ENCODE peak calls at places on chromosome 17, in six cellular contexts. X is A549, U is K562, B is H1, T is HepG2, M is SK-N-SH. O is an unnamed sample.

GRCh38 chr17:26818736-26819135 is 475.2 kb upstream of the WSB1 start:
- DNase-seq in U (no peak), T (peak; percentile 7), M (no peak), X (no peak), B (no peak), O (no peak)

GRCh38 chr17:61002316-61002736 is 324.7 kb downstream of the BCAS3 start:
- DNase-seq in U (peak; percentile 15), X (peak; percentile 7), B (no peak), M (peak; percentile 55), T (peak; percentile 41), O (no peak)

GRCh38 chr17:1001640-1002411 is 4.9 kb downstream of the TIMM22 start:
- DNase-seq in B (no peak), M (no peak), X (no peak), U (no peak), T (no peak), O (no peak)

GRCh38 chr17:61413654-61414133 is 14.1 kb downstream of the TBX2 start:
- DNase-seq in B (peak; percentile 20), M (peak; percentile 30), T (no peak), X (no peak), U (no peak), O (no peak)

GRCh38 chr17:39018267-39019134 is 51.3 kb upstream of the FBXO47 start:
- DNase-seq in U (no peak), M (no peak), B (no peak), X (no peak), T (no peak), O (peak; percentile 28)

GRCh38 chr17:82054351-82055022 is 2.8 kb downstream of the GPS1 start:
- DNase-seq in T (no peak), B (no peak), X (no peak), U (no peak), M (no peak), O (no peak)

GRCh38 chr17:65278050-65278819 is 141.1 kb downstream of the RGS9 start:
- DNase-seq in M (peak; percentile 89), B (peak; percentile 78), X (peak; percentile 87), U (peak; percentile 50), T (peak; percentile 70), O (no peak)

GRCh38 chr17:38868095-38868967 is 1.5 kb upstream of the LASP1 start:
- DNase-seq in T (peak; percentile 70), U (peak; percentile 70), X (peak; percentile 59), B (no peak), M (no peak), O (peak; percentile 51)

GRCh38 chr17:15279011-15279477 is 13.9 kb upstream of the PMP22 start:
- DNase-seq in U (peak; percentile 24), B (no peak), T (no peak), M (no peak), X (peak; percentile 82), O (no peak)

GRCh38 chr17:65670667-65671371 is 109.4 kb upstream of the AXIN2 start:
- DNase-seq in B (no peak), U (no peak), X (no peak), M (no peak), T (peak; percentile 93), O (no peak)

GRCh38 chr17:45896803-45897693 is 2.7 kb downstream of the MAPT start:
- DNase-seq in T (no peak), X (peak; percentile 63), U (no peak), M (no peak), B (peak; percentile 73), O (no peak)

GRCh38 chr17:74513987-74514631 is 17.2 kb downstream of the CD300LB start:
- DNase-seq in B (peak; percentile 61), M (no peak), U (peak; percentile 15), T (peak; percentile 40), X (peak; percentile 55), O (peak; percentile 73)

GRCh38 chr17:42118545-42118944 is 2.6 kb downstream of the KAT2A start:
- DNase-seq in X (peak; percentile 84), B (peak; percentile 66), M (peak; percentile 56), U (peak; percentile 59), T (peak; percentile 52), O (no peak)

GRCh38 chr17:78121801-78122220 is 6.7 kb downstream of the TMC6 start:
- DNase-seq in B (no peak), X (no peak), U (no peak), T (no peak), M (no peak), O (no peak)

GRCh38 chr17:50534222-50534978 is 1.9 kb downstream of the EPN3 start:
- DNase-seq in B (peak; percentile 74), X (peak; percentile 81), U (peak; percentile 28), T (no peak), M (peak; percentile 62), O (no peak)
- TF ChIP-seq CHD2 in B (no peak), X (no peak), U (no peak), T (no peak), M (no peak), O (no peak)

GRCh38 chr17:76337413-76337777 is 16.3 kb downstream of the PRPSAP1 start:
- DNase-seq in B (no peak), X (no peak), U (no peak), T (no peak), M (no peak), O (no peak)
- TF ChIP-seq CHD2 in B (no peak), X (no peak), U (no peak), T (no peak), M (no peak), O (no peak)

DNA sequence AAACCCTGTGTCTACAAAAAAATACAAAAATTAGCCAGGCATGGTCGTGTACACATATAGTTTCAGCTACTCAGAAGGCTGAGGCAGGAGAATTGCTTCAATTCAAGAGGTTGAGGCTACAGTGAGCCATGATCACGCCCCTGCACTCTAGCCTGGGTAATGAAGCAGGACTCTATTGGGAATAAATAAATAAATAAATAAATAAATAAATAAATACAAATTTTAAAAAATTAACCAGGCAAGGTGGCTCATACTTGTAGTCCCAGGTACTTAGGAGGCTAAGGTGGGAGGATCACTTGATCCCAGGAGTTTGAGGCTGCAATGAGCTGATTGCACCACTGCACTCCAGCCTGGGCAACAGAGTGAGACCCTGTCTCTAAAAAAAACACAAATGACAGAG is 32.5 kb upstream of the NUFIP2 start:
- DNase-seq in X (no peak), B (no peak), T (no peak), M (no peak), U (no peak), O (no peak)
- TF ChIP-seq CHD2 in X (no peak), B (no peak), T (no peak), M (no peak), U (no peak), O (no peak)

GRCh38 chr17:66691644-66692500 is 143.0 kb upstream of the CACNG5 start:
- DNase-seq in X (no peak), U (no peak), M (no peak), B (no peak), T (no peak), O (no peak)
- TF ChIP-seq CHD2 in X (no peak), U (no peak), M (no peak), B (no peak), T (no peak), O (no peak)

DNA sequence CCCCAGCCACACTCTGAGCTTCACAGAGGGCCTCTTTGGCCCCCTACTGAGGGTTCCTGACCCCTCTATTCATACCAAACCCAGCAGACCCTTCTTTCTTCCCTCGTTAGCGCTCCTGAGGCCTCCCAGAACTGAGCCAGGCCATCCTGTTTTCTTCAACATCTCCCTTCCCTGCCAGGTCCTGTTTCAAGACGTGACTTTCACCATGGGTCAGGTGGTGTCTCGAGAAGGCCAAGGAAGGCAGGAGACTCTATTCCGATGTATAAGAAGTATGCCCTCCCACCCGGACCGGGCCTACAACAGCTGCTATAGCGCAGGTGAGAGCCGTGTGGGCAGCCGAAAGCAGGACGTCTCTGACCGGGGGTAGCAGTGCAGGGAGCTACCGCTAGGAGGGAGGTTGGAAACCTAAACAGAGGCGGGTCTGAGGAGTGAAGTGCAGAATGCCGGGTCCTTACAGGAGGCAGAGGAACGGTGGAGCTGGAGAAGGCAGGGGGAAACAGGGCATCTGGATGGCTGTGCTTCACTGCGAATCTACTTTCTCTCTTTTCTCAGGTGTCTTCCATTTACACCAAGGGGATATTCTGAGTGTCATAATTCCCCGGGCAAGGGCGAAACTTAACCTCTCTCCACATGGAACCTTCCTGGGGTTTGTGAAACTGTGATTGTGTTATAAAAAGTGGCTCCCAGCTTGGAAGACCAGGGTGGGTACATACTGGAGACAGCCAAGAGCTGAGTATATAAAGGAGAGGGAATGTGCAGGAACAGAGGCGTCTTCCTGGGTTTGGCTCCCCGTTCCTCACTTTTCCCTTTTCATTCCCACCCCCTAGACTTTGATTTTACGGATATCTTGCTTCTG is 1.3 kb upstream of the SENP3 start:
- DNase-seq in M (peak; percentile 67), X (peak; percentile 85), U (peak; percentile 75), T (peak; percentile 64), B (peak; percentile 90), O (no peak)
- TF ChIP-seq CHD2 in M (no peak), X (no peak), U (no peak), T (no peak), B (no peak), O (no peak)

GRCh38 chr17:69269174-69269998 is 40.8 kb upstream of the ABCA10 start:
- DNase-seq in T (peak; percentile 34), M (no peak), B (no peak), U (no peak), X (no peak), O (no peak)
- TF ChIP-seq CHD2 in T (no peak), M (no peak), B (no peak), U (no peak), X (no peak), O (no peak)

O was measured in GM12878.